ENCODE peak calls at places on chromosomes 4 and X, in four cellular contexts. U is A549, M is brain microvascular endothelial cell, Y is kidney. B is an unnamed sample.

GRCh38 chrX:22122510-22122909 is 90.4 kb downstream of the PHEX start:
- DNase-seq in U (no peak), Y (no peak), M (peak), B (no peak)

GRCh38 chr4:108359130-108359709 is 190.5 kb upstream of the LEF1 start:
- DNase-seq in M (no peak), U (no peak), Y (no peak), B (no peak)

GRCh38 chrX:43753637-43754036 is 97.5 kb downstream of the MAOA start:
- DNase-seq in U (no peak), M (no peak), Y (no peak), B (no peak)

GRCh38 chr4:39947415-39947814 is 30.3 kb downstream of the PDS5A start:
- DNase-seq in M (no peak), U (no peak), Y (no peak), B (no peak)

GRCh38 chrX:49071877-49072711 is 1.7 kb downstream of the PRAF2 start:
- DNase-seq in U (no peak), Y (peak), M (peak), B (peak)

GRCh38 chrX:153703036-153703370 is 15.3 kb downstream of the SLC6A8 start:
- DNase-seq in M (no peak), U (no peak), Y (peak), B (no peak)

GRCh38 chrX:63488546-63489373 is 137.6 kb upstream of the SPIN4 start:
- DNase-seq in Y (no peak), M (no peak), U (no peak), B (no peak)

GRCh38 chr4:5267418-5267817 is 216.1 kb downstream of the STK32B start:
- DNase-seq in U (no peak), Y (no peak), M (peak), B (no peak)

GRCh38 chrX:9312922-9313867 is 151.7 kb upstream of the TBL1X start:
- DNase-seq in U (peak), Y (no peak), M (no peak), B (peak)

DNA sequence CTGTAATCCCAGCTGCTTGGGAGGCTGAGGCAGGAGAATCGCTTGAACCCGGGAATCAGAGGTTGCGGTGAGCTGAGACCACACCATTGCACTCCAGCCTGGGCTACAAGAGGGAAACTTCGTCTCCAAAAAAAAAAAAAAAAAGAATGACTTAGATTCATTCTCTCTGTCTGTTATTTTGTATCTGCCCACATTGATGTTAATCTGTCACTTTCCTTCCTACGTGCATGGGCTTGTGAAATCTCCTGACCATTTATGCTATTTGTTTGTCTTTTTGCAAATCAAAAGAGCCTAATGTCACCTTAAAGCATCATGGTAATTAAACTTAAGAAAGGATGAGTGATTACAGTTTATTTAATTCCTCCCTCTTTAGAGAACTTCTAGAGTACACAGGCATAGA is 27.4 kb downstream of the GAB1 start:
- DNase-seq in U (no peak), M (no peak), Y (no peak), B (no peak)
- H3K4me3 ChIP-seq in U (no peak), M (no peak), Y (no peak), B (no peak)

DNA sequence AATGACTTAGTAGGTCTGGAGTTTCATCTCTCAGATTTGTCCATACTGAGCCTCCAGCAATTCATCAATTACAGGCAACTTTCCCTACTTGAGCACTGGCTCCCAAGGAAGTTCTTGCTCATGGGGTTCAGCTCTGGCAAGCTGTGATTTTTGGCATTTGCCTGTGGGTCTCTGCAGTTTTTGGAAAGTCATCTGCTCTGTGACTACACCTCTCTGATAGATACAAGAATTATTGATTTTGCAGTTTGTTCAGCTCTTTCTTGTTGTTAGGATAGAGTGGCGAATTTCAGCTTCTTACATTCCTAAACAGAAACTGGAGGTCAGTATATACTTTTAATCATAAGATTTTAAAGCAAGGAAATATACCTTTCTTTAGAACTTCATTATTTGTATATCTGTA is 209.7 kb upstream of the NPY2R start:
- DNase-seq in M (no peak), U (no peak), Y (no peak), B (no peak)
- H3K4me3 ChIP-seq in M (no peak), U (no peak), Y (no peak), B (no peak)

GRCh38 chrX:45187731-45188130 is 12.9 kb downstream of the DIPK2B start:
- DNase-seq in Y (no peak), U (no peak), M (no peak), B (no peak)

GRCh38 chrX:45184211-45184610 is 16.5 kb downstream of the DIPK2B start:
- DNase-seq in U (no peak), Y (no peak), M (no peak), B (no peak)

GRCh38 chrX:45191383-45191782 is 9.3 kb downstream of the DIPK2B start:
- DNase-seq in Y (peak), U (no peak), M (no peak), B (no peak)

GRCh38 chrX:45191820-45192409 is 8.8 kb downstream of the DIPK2B start:
- DNase-seq in M (no peak), Y (peak), U (no peak), B (no peak)

DNA sequence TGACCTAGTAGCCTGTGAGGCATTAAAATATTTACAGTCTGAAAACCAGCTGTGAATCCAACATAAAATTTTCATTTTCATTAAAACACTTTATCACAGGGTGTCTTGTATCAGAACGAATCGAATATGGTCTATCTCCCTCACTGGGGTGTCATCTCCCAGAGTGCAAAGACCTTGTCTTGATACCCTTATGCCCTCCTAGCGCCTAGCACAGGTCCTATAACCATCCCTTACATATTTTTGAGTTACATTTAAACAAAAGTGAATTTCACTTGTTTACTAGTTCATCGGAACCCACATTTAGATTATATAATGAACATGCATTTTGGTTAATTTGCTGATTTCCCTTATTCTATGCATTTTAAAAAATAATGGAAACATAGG is 14.0 kb downstream of the DIPK2B start:
- DNase-seq in M (no peak), U (no peak), Y (no peak), B (no peak)
- H3K4me3 ChIP-seq in M (no peak), U (no peak), Y (no peak), B (no peak)

GRCh38 chr4:153788419-153789276 is at the start of gene SFRP2:
- DNase-seq in Y (peak), M (no peak), U (no peak), B (no peak)
- H3K4me3 ChIP-seq in Y (no peak), M (peak), U (no peak), B (peak)

GRCh38 chr4:17315459-17315858 is 196.4 kb downstream of the QDPR start:
- DNase-seq in U (no peak), M (no peak), Y (no peak), B (no peak)

GRCh38 chr4:17310269-17310652 is 201.6 kb downstream of the QDPR start:
- DNase-seq in U (no peak), M (peak), Y (no peak), B (no peak)

GRCh38 chr4:17313194-17313593 is 198.7 kb downstream of the QDPR start:
- DNase-seq in Y (no peak), U (no peak), M (no peak), B (no peak)

GRCh38 chr4:17309567-17310268 is 202.2 kb downstream of the QDPR start:
- DNase-seq in U (no peak), Y (no peak), M (no peak), B (no peak)
- H3K4me3 ChIP-seq in U (no peak), Y (no peak), M (no peak), B (no peak)

GRCh38 chrX:78102100-78102499 is 1.9 kb upstream of the PGK1 start:
- DNase-seq in M (no peak), U (no peak), Y (no peak), B (no peak)

GRCh38 chrX:78105944-78106650 is 2.0 kb downstream of the PGK1 start:
- DNase-seq in U (no peak), Y (no peak), M (no peak), B (no peak)

GRCh38 chrX:78103656-78104446 is at the start of gene PGK1:
- DNase-seq in M (peak), Y (peak), U (peak), B (peak)

GRCh38 chrX:78104447-78105176 is 564 bp downstream of the PGK1 start:
- DNase-seq in U (peak), M (no peak), Y (peak), B (no peak)

DNA sequence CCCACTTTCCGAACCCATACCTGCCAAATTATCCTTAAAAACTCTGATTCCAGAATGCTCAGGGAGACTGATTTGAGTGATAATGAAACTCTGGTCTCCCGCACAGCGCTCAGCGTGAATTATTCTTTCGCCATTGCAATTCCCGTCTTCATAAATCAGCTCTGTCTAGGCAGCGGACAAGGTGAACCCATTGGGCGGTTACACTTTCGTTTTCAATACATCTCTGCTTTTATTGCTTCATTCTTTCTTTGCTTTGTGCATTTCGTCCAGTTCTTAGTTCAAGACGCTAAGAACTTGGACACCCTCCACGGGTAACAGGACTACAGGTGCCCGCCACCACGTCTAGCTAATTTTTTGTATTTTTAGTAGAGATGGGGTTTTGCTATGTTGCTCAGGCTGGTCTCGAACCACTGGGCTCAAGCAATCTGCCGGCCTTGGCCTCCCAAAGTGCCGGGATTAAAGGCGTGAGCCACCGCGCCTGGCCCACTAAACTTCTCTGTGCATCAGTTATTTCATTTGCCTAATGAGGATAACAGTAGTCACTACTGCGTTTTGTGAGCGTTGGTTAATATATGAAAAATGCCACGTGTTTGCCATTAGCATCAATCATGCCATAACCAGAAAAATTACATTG is 930 bp upstream of the PGK1 start:
- DNase-seq in Y (no peak), M (no peak), U (no peak), B (no peak)
- H3K4me3 ChIP-seq in Y (peak), M (peak), U (peak), B (peak)

GRCh38 chr4:170089274-170089742 is 448 bp downstream of the AADAT start:
- DNase-seq in M (peak), Y (no peak), U (peak), B (no peak)
- H3K4me3 ChIP-seq in M (peak), Y (peak), U (peak), B (peak)